ENCODE peak calls at places on chromosome 3, in six cellular contexts. One of them, this sample, is unnamed.

GRCh38 chr3:191085091-191085490 is 114.0 kb upstream of the OSTN start:
- DNase-seq in glutamatergic neuron: no peak
- DNase-seq in cardiac muscle cell: peak; percentile 58
- DNase-seq in fibroblast of villous mesenchyme: peak; percentile 83
- DNase-seq in neural crest cell: no peak
- DNase-seq in BE2C: no peak
- DNase-seq in this sample: no peak

GRCh38 chr3:58073315-58074125 is 65.3 kb downstream of the FLNB start:
- DNase-seq in glutamatergic neuron: no peak
- DNase-seq in cardiac muscle cell: peak; percentile 57
- DNase-seq in fibroblast of villous mesenchyme: peak; percentile 76
- DNase-seq in neural crest cell: no peak
- DNase-seq in BE2C: no peak
- DNase-seq in this sample: no peak

GRCh38 chr3:159637895-159638542 is 350.6 kb upstream of the IL12A start:
- DNase-seq in glutamatergic neuron: no peak
- DNase-seq in cardiac muscle cell: no peak
- DNase-seq in fibroblast of villous mesenchyme: peak; percentile 24
- DNase-seq in neural crest cell: no peak
- DNase-seq in BE2C: no peak
- DNase-seq in this sample: no peak

GRCh38 chr3:135041586-135041985 is 246.5 kb downstream of the EPHB1 start:
- DNase-seq in glutamatergic neuron: no peak
- DNase-seq in cardiac muscle cell: no peak
- DNase-seq in fibroblast of villous mesenchyme: no peak
- DNase-seq in neural crest cell: no peak
- DNase-seq in BE2C: no peak
- DNase-seq in this sample: no peak

GRCh38 chr3:25021816-25022215 is 406.2 kb upstream of the RARB start:
- DNase-seq in glutamatergic neuron: no peak
- DNase-seq in cardiac muscle cell: peak; percentile 66
- DNase-seq in fibroblast of villous mesenchyme: peak; percentile 56
- DNase-seq in neural crest cell: no peak
- DNase-seq in BE2C: no peak
- DNase-seq in this sample: no peak

GRCh38 chr3:127440384-127440783 is 150.1 kb downstream of the TPRA1 start:
- DNase-seq in glutamatergic neuron: no peak
- DNase-seq in cardiac muscle cell: no peak
- DNase-seq in fibroblast of villous mesenchyme: no peak
- DNase-seq in neural crest cell: no peak
- DNase-seq in BE2C: no peak
- DNase-seq in this sample: no peak

GRCh38 chr3:31369637-31370036 is 163.1 kb upstream of the STT3B start:
- DNase-seq in glutamatergic neuron: no peak
- DNase-seq in cardiac muscle cell: peak; percentile 43
- DNase-seq in fibroblast of villous mesenchyme: peak; percentile 18
- DNase-seq in neural crest cell: no peak
- DNase-seq in BE2C: no peak
- DNase-seq in this sample: no peak

GRCh38 chr3:39065197-39065596 is 13.4 kb downstream of the WDR48 start:
- DNase-seq in glutamatergic neuron: peak; percentile 33
- DNase-seq in cardiac muscle cell: peak; percentile 45
- DNase-seq in fibroblast of villous mesenchyme: peak; percentile 26
- DNase-seq in neural crest cell: no peak
- DNase-seq in BE2C: peak; percentile 10
- DNase-seq in this sample: no peak

GRCh38 chr3:52433328-52434060 is 11.4 kb downstream of the SEMA3G start:
- DNase-seq in glutamatergic neuron: no peak
- DNase-seq in cardiac muscle cell: peak; percentile 30
- DNase-seq in fibroblast of villous mesenchyme: peak; percentile 60
- DNase-seq in neural crest cell: no peak
- DNase-seq in BE2C: no peak
- DNase-seq in this sample: no peak

GRCh38 chr3:31412832-31413231 is 119.9 kb upstream of the STT3B start:
- DNase-seq in glutamatergic neuron: no peak
- DNase-seq in cardiac muscle cell: no peak
- DNase-seq in fibroblast of villous mesenchyme: no peak
- DNase-seq in neural crest cell: no peak
- DNase-seq in BE2C: no peak
- DNase-seq in this sample: no peak

GRCh38 chr3:172260381-172260780 is 187.9 kb downstream of the GHSR start:
- DNase-seq in glutamatergic neuron: no peak
- DNase-seq in cardiac muscle cell: peak; percentile 62
- DNase-seq in fibroblast of villous mesenchyme: peak; percentile 76
- DNase-seq in neural crest cell: no peak
- DNase-seq in BE2C: no peak
- DNase-seq in this sample: no peak

GRCh38 chr3:14546041-14546440 is 5.9 kb upstream of the GRIP2 start:
- DNase-seq in glutamatergic neuron: no peak
- DNase-seq in cardiac muscle cell: no peak
- DNase-seq in fibroblast of villous mesenchyme: no peak
- DNase-seq in neural crest cell: no peak
- DNase-seq in BE2C: no peak
- DNase-seq in this sample: no peak

GRCh38 chr3:73719413-73719831 is 94.7 kb upstream of the PDZRN3 start:
- DNase-seq in glutamatergic neuron: no peak
- DNase-seq in cardiac muscle cell: peak; percentile 60
- DNase-seq in fibroblast of villous mesenchyme: peak; percentile 65
- DNase-seq in neural crest cell: no peak
- DNase-seq in BE2C: no peak
- DNase-seq in this sample: no peak

GRCh38 chr3:172824229-172824628 is 73.7 kb downstream of the ECT2 start:
- DNase-seq in glutamatergic neuron: no peak
- DNase-seq in cardiac muscle cell: no peak
- DNase-seq in fibroblast of villous mesenchyme: no peak
- DNase-seq in neural crest cell: no peak
- DNase-seq in BE2C: no peak
- DNase-seq in this sample: no peak

GRCh38 chr3:139110072-139110830 is 65.6 kb upstream of the PRR23C start:
- DNase-seq in glutamatergic neuron: no peak
- DNase-seq in cardiac muscle cell: no peak
- DNase-seq in fibroblast of villous mesenchyme: no peak
- DNase-seq in neural crest cell: no peak
- DNase-seq in BE2C: no peak
- DNase-seq in this sample: peak; percentile 4

GRCh38 chr3:139112230-139112558 is 67.5 kb upstream of the PRR23C start:
- DNase-seq in glutamatergic neuron: no peak
- DNase-seq in cardiac muscle cell: no peak
- DNase-seq in fibroblast of villous mesenchyme: no peak
- DNase-seq in neural crest cell: no peak
- DNase-seq in BE2C: no peak
- DNase-seq in this sample: no peak

GRCh38 chr3:139111392-139112229 is 66.9 kb upstream of the PRR23C start:
- DNase-seq in glutamatergic neuron: peak; percentile 82
- DNase-seq in cardiac muscle cell: peak; percentile 71
- DNase-seq in fibroblast of villous mesenchyme: peak; percentile 67
- DNase-seq in neural crest cell: peak; percentile 65
- DNase-seq in BE2C: peak; percentile 73
- DNase-seq in this sample: peak; percentile 56

GRCh38 chr3:139113766-139114165 is 69.1 kb upstream of the PRR23C start:
- DNase-seq in glutamatergic neuron: no peak
- DNase-seq in cardiac muscle cell: no peak
- DNase-seq in fibroblast of villous mesenchyme: no peak
- DNase-seq in neural crest cell: no peak
- DNase-seq in BE2C: no peak
- DNase-seq in this sample: no peak

DNA sequence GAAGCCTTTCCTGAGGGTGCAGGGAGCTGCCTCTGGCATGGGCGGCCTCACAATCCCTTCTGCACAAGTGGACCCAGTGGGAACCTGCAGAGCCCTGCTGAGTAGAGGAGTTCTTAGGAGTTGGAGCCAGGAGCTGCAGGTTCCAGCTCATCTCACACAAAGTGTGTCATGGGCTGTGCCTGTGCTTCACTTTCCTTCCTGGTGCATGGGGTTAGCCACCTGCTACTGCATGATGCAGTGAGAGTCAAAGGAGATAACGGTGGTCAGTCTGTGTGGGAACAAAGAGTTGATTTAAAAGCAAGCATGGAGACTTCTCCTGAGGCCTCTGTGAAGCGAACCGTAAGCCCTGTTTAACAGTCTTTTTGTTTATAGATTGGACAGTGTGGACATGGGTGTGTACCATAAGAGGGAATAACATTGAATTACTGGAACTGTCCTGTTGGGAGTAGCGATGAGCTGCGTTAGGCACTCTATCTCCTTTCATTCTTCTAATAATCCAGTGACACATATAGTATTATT is 68.6 kb upstream of the PRR23C start:
- DNase-seq in glutamatergic neuron: no peak
- DNase-seq in cardiac muscle cell: no peak
- DNase-seq in fibroblast of villous mesenchyme: no peak
- DNase-seq in neural crest cell: no peak
- DNase-seq in BE2C: no peak
- DNase-seq in this sample: no peak
- TF ChIP-seq CTCF in glutamatergic neuron: no peak
- TF ChIP-seq CTCF in cardiac muscle cell: no peak
- TF ChIP-seq CTCF in fibroblast of villous mesenchyme: peak; percentile 12
- TF ChIP-seq CTCF in neural crest cell: no peak
- TF ChIP-seq CTCF in BE2C: peak; percentile 1
- TF ChIP-seq CTCF in this sample: no peak

DNA sequence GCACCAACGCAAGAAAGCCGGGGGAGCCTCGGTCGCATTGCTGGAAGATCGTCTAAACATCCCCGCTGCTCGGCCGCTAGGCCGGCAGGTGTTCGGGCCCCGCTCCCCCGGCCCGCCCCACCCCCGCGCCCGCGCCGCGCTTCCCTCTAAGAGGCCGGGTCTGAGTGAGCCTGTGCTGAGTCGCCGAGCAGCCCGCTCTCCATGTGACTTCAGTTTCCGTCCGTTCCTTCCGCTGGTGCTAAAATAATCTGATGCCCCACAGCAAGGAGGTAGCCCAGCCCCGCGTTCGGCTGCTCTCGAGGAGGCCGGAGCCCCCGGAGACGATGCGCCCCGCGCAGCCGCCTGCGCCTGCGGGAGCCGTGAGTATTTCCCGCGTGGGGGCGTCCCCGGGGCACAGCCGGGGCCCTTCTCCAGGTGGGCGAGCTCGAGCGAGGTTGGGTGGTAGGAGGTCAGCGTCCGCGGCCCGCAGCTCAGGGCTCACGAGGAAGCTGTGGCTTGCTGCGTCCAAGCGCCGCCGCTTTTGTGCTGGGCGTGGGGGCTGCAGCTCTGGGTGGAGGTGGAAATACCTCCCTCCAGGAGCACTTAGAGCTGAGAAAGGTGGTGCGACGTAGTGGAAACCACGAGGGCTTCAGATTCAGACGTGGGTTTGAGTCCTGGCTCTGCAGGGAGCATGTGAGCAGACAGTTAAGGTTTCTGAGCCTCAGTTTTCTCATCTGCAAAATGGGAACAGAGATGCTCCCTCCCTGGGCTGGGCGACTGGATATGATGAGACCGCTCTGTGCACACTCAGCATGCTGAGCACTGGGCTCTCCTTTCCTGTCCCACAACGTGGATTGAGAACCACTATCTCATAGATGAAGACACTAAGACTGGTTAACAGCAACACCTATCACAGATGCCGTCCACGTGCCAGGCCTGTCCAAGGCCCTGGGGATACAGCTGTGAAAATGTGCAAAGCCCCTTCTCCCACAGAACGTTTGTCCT is at the start of gene NRROS:
- DNase-seq in glutamatergic neuron: peak; percentile 31
- DNase-seq in cardiac muscle cell: peak; percentile 68
- DNase-seq in fibroblast of villous mesenchyme: peak; percentile 43
- DNase-seq in neural crest cell: no peak
- DNase-seq in BE2C: peak; percentile 56
- DNase-seq in this sample: no peak
- TF ChIP-seq CTCF in glutamatergic neuron: no peak
- TF ChIP-seq CTCF in cardiac muscle cell: no peak
- TF ChIP-seq CTCF in fibroblast of villous mesenchyme: no peak
- TF ChIP-seq CTCF in neural crest cell: no peak
- TF ChIP-seq CTCF in BE2C: no peak
- TF ChIP-seq CTCF in this sample: no peak

GRCh38 chr3:112247900-112248299 is 46.1 kb downstream of the SLC9C1 start:
- DNase-seq in glutamatergic neuron: no peak
- DNase-seq in cardiac muscle cell: no peak
- DNase-seq in fibroblast of villous mesenchyme: no peak
- DNase-seq in neural crest cell: no peak
- DNase-seq in BE2C: no peak
- DNase-seq in this sample: no peak
- TF ChIP-seq CTCF in glutamatergic neuron: no peak
- TF ChIP-seq CTCF in cardiac muscle cell: no peak
- TF ChIP-seq CTCF in fibroblast of villous mesenchyme: no peak
- TF ChIP-seq CTCF in neural crest cell: no peak
- TF ChIP-seq CTCF in BE2C: no peak
- TF ChIP-seq CTCF in this sample: no peak

DNA sequence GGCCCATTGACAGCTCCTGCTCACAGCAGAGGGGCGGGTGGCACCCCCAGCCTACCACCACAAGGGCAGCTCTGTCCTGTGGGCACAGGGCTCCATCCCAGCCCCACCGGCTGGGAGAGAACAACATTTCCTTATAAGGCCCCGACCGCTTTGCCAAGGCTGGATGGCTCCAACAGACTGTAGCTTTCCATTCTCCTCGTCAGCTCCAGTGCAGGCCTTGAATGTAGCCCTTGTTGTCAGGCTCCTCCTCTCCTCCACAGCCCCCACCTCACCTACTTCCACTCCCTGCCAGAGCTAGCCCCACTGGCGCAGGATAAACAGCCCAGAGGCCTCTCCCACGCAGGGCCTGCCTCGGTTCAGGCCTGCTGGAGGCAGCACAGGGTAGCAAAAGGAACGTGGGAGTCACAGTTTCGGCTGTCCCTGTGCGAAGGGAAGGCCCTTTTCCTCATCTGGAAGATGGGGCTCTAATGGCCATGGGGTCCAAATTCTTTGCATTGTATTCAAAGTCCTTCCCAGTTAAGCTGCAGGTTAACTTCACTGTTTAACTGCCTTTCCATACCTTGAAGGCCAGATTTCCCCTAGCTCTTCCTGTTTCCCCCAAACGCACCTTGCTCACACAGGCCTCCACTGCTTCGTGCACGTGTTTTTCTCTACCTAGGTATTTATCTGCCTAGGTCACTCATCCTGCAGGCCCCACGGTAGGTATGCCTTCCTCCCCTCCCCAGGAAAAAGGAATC is 101.6 kb upstream of the LPP start:
- DNase-seq in glutamatergic neuron: no peak
- DNase-seq in cardiac muscle cell: peak; percentile 92
- DNase-seq in fibroblast of villous mesenchyme: peak; percentile 87
- DNase-seq in neural crest cell: peak; percentile 45
- DNase-seq in BE2C: peak; percentile 19
- DNase-seq in this sample: peak; percentile 22
- TF ChIP-seq CTCF in glutamatergic neuron: no peak
- TF ChIP-seq CTCF in cardiac muscle cell: peak; percentile 51
- TF ChIP-seq CTCF in fibroblast of villous mesenchyme: peak; percentile 48
- TF ChIP-seq CTCF in neural crest cell: peak; percentile 47
- TF ChIP-seq CTCF in BE2C: peak; percentile 19
- TF ChIP-seq CTCF in this sample: peak; percentile 34

GRCh38 chr3:126348308-126348920 is 8.8 kb downstream of the KLF15 start:
- DNase-seq in glutamatergic neuron: peak; percentile 37
- DNase-seq in cardiac muscle cell: peak; percentile 23
- DNase-seq in fibroblast of villous mesenchyme: no peak
- DNase-seq in neural crest cell: no peak
- DNase-seq in BE2C: no peak
- DNase-seq in this sample: peak; percentile 8
- TF ChIP-seq CTCF in glutamatergic neuron: peak; percentile 47
- TF ChIP-seq CTCF in cardiac muscle cell: peak; percentile 26
- TF ChIP-seq CTCF in fibroblast of villous mesenchyme: peak; percentile 16
- TF ChIP-seq CTCF in neural crest cell: peak; percentile 49
- TF ChIP-seq CTCF in BE2C: peak; percentile 45
- TF ChIP-seq CTCF in this sample: peak; percentile 40